ENCODE peak calls at places on chromosomes 4 and X, in five cellular contexts. T, I, D, R and B are unnamed samples.
A peak's percentile ranks its signal among the peaks of the same experiment; 100 is the strongest.

GRCh38 chrX:72305286-72306084 is at the start of gene CITED1:
- DNase-seq in T (no peak), I (no peak), D (no peak), R (no peak), B (no peak)

GRCh38 chr4:60187428-60187827 is 1012.7 kb upstream of the ADGRL3 start:
- DNase-seq in T (no peak), I (no peak), D (no peak), R (no peak), B (no peak)

GRCh38 chrX:153744210-153745066 is 19.6 kb upstream of the PLXNB3 start:
- DNase-seq in T (no peak), I (no peak), D (no peak), R (peak; percentile 42), B (no peak)

GRCh38 chrX:152157042-152157441 is 18.7 kb upstream of the MAGEA10 start:
- DNase-seq in T (no peak), I (no peak), D (no peak), R (no peak), B (no peak)

GRCh38 chr4:173446416-173446815 is 47.5 kb upstream of the SCRG1 start:
- DNase-seq in T (no peak), I (no peak), D (no peak), R (no peak), B (no peak)

GRCh38 chr4:165464813-165465381 is 86.1 kb downstream of the CPE start:
- DNase-seq in T (no peak), I (peak; percentile 20), D (peak; percentile 73), R (peak; percentile 9), B (peak; percentile 37)

GRCh38 chr4:24557036-24558022 is 27.0 kb downstream of the DHX15 start:
- DNase-seq in T (no peak), I (no peak), D (peak; percentile 48), R (no peak), B (no peak)

GRCh38 chrX:17192111-17192510 is 182.9 kb upstream of the NHS start:
- DNase-seq in T (no peak), I (no peak), D (no peak), R (no peak), B (peak; percentile 19)

GRCh38 chr4:107037188-107037587 is 1.1 kb upstream of the DKK2 start:
- DNase-seq in T (no peak), I (no peak), D (peak; percentile 53), R (no peak), B (no peak)

GRCh38 chr4:2264481-2265041 is 2.7 kb upstream of the MXD4 start:
- DNase-seq in T (no peak), I (peak; percentile 8), D (no peak), R (no peak), B (no peak)

GRCh38 chrX:150365953-150366911 is 3.1 kb downstream of the MAMLD1 start:
- DNase-seq in T (no peak), I (no peak), D (peak; percentile 54), R (no peak), B (no peak)

GRCh38 chrX:15206306-15206705 is 63.6 kb downstream of the ASB9 start:
- DNase-seq in T (no peak), I (no peak), D (no peak), R (peak; percentile 77), B (no peak)

GRCh38 chr4:74205559-74205958 is 47.6 kb downstream of the MTHFD2L start:
- DNase-seq in T (no peak), I (no peak), D (no peak), R (no peak), B (no peak)

GRCh38 chr4:26356067-26356466 is 35.3 kb downstream of the RBPJ start:
- DNase-seq in T (no peak), I (no peak), D (peak; percentile 53), R (no peak), B (no peak)

GRCh38 chr4:86498560-86499166 is 95.5 kb upstream of the PTPN13 start:
- DNase-seq in T (no peak), I (no peak), D (peak; percentile 78), R (peak; percentile 48), B (peak; percentile 61)

GRCh38 chr4:6257243-6258025 is 12.2 kb upstream of the WFS1 start:
- DNase-seq in T (no peak), I (no peak), D (no peak), R (peak; percentile 4), B (no peak)